ENCODE peak calls at places on chromosomes 1 and 21, in eight cellular contexts. One of them, this sample, is unnamed.
A peak's percentile ranks its signal among the peaks of the same experiment; 100 is the strongest.

GRCh38 chr21:43815991-43816390 is 26.6 kb downstream of the RRP1 start:
- DNase-seq in CD8-positive, alpha-beta T cell: no peak
- DNase-seq in esophagus muscularis mucosa: no peak
- DNase-seq in osteoblast: no peak
- DNase-seq in Panc1: no peak
- DNase-seq in ovary: no peak
- DNase-seq in breast epithelium: no peak
- DNase-seq in adrenal gland: no peak
- DNase-seq in this sample: no peak

GRCh38 chr1:46288485-46289133 is 14.8 kb downstream of the LRRC41 start:
- DNase-seq in CD8-positive, alpha-beta T cell: no peak
- DNase-seq in esophagus muscularis mucosa: no peak
- DNase-seq in osteoblast: peak; percentile 88
- DNase-seq in Panc1: no peak
- DNase-seq in ovary: no peak
- DNase-seq in breast epithelium: no peak
- DNase-seq in adrenal gland: no peak
- DNase-seq in this sample: no peak

GRCh38 chr1:175865041-175865766 is 121.8 kb upstream of the TNR start:
- DNase-seq in CD8-positive, alpha-beta T cell: no peak
- DNase-seq in esophagus muscularis mucosa: no peak
- DNase-seq in osteoblast: no peak
- DNase-seq in Panc1: no peak
- DNase-seq in ovary: no peak
- DNase-seq in breast epithelium: no peak
- DNase-seq in adrenal gland: no peak
- DNase-seq in this sample: no peak

GRCh38 chr1:66446261-66447001 is 87.5 kb upstream of the SGIP1 start:
- DNase-seq in CD8-positive, alpha-beta T cell: no peak
- DNase-seq in esophagus muscularis mucosa: no peak
- DNase-seq in osteoblast: peak; percentile 76
- DNase-seq in Panc1: peak; percentile 76
- DNase-seq in ovary: no peak
- DNase-seq in breast epithelium: no peak
- DNase-seq in adrenal gland: peak; percentile 21
- DNase-seq in this sample: no peak

GRCh38 chr1:46621930-46622329 is 5.3 kb upstream of the MOB3C start:
- DNase-seq in CD8-positive, alpha-beta T cell: no peak
- DNase-seq in esophagus muscularis mucosa: no peak
- DNase-seq in osteoblast: peak; percentile 78
- DNase-seq in Panc1: no peak
- DNase-seq in ovary: no peak
- DNase-seq in breast epithelium: no peak
- DNase-seq in adrenal gland: no peak
- DNase-seq in this sample: no peak

GRCh38 chr21:46634966-46635323 is 529 bp upstream of the PRMT2 start:
- DNase-seq in CD8-positive, alpha-beta T cell: no peak
- DNase-seq in esophagus muscularis mucosa: peak; percentile 94
- DNase-seq in osteoblast: peak; percentile 81
- DNase-seq in Panc1: no peak
- DNase-seq in ovary: peak; percentile 86
- DNase-seq in breast epithelium: peak; percentile 67
- DNase-seq in adrenal gland: peak; percentile 75
- DNase-seq in this sample: peak; percentile 85

GRCh38 chr1:20402585-20403422 is 83.2 kb downstream of the CAMK2N1 start:
- DNase-seq in CD8-positive, alpha-beta T cell: no peak
- DNase-seq in esophagus muscularis mucosa: no peak
- DNase-seq in osteoblast: no peak
- DNase-seq in Panc1: no peak
- DNase-seq in ovary: no peak
- DNase-seq in breast epithelium: no peak
- DNase-seq in adrenal gland: no peak
- DNase-seq in this sample: no peak

GRCh38 chr21:39581414-39581813 is 31.3 kb upstream of the B3GALT5 start:
- DNase-seq in CD8-positive, alpha-beta T cell: no peak
- DNase-seq in esophagus muscularis mucosa: no peak
- DNase-seq in osteoblast: no peak
- DNase-seq in Panc1: no peak
- DNase-seq in ovary: no peak
- DNase-seq in breast epithelium: no peak
- DNase-seq in adrenal gland: no peak
- DNase-seq in this sample: no peak

GRCh38 chr21:35616090-35616489 is 444.2 kb downstream of the SETD4 start:
- DNase-seq in CD8-positive, alpha-beta T cell: no peak
- DNase-seq in esophagus muscularis mucosa: no peak
- DNase-seq in osteoblast: no peak
- DNase-seq in Panc1: no peak
- DNase-seq in ovary: no peak
- DNase-seq in breast epithelium: no peak
- DNase-seq in adrenal gland: no peak
- DNase-seq in this sample: no peak

GRCh38 chr1:99749504-99749903 is 16.9 kb downstream of the FRRS1 start:
- DNase-seq in CD8-positive, alpha-beta T cell: no peak
- DNase-seq in esophagus muscularis mucosa: no peak
- DNase-seq in osteoblast: no peak
- DNase-seq in Panc1: no peak
- DNase-seq in ovary: no peak
- DNase-seq in breast epithelium: no peak
- DNase-seq in adrenal gland: no peak
- DNase-seq in this sample: no peak

GRCh38 chr1:44524655-44525530 is 119.8 kb downstream of the RNF220 start:
- DNase-seq in CD8-positive, alpha-beta T cell: no peak
- DNase-seq in esophagus muscularis mucosa: no peak
- DNase-seq in osteoblast: no peak
- DNase-seq in Panc1: no peak
- DNase-seq in ovary: no peak
- DNase-seq in breast epithelium: no peak
- DNase-seq in adrenal gland: no peak
- DNase-seq in this sample: no peak

GRCh38 chr21:37827878-37828277 is 88.4 kb downstream of the KCNJ6 start:
- DNase-seq in CD8-positive, alpha-beta T cell: no peak
- DNase-seq in esophagus muscularis mucosa: no peak
- DNase-seq in osteoblast: no peak
- DNase-seq in Panc1: no peak
- DNase-seq in ovary: no peak
- DNase-seq in breast epithelium: no peak
- DNase-seq in adrenal gland: no peak
- DNase-seq in this sample: no peak

GRCh38 chr1:241688940-241689368 is 36.9 kb downstream of the WDR64 start:
- DNase-seq in CD8-positive, alpha-beta T cell: no peak
- DNase-seq in esophagus muscularis mucosa: no peak
- DNase-seq in osteoblast: no peak
- DNase-seq in Panc1: no peak
- DNase-seq in ovary: no peak
- DNase-seq in breast epithelium: no peak
- DNase-seq in adrenal gland: no peak
- DNase-seq in this sample: no peak

GRCh38 chr1:41455479-41456271 is 28.8 kb downstream of the EDN2 start:
- DNase-seq in CD8-positive, alpha-beta T cell: no peak
- DNase-seq in esophagus muscularis mucosa: no peak
- DNase-seq in osteoblast: peak; percentile 96
- DNase-seq in Panc1: no peak
- DNase-seq in ovary: no peak
- DNase-seq in breast epithelium: peak; percentile 96
- DNase-seq in adrenal gland: peak; percentile 55
- DNase-seq in this sample: no peak

GRCh38 chr1:228900099-228900965 is 165.1 kb downstream of the RHOU start:
- DNase-seq in CD8-positive, alpha-beta T cell: no peak
- DNase-seq in esophagus muscularis mucosa: peak; percentile 93
- DNase-seq in osteoblast: no peak
- DNase-seq in Panc1: no peak
- DNase-seq in ovary: peak; percentile 60
- DNase-seq in breast epithelium: peak; percentile 56
- DNase-seq in adrenal gland: no peak
- DNase-seq in this sample: peak; percentile 53

GRCh38 chr1:1671365-1672119 is 12.7 kb upstream of the CDK11B start:
- DNase-seq in CD8-positive, alpha-beta T cell: no peak
- DNase-seq in esophagus muscularis mucosa: no peak
- DNase-seq in osteoblast: peak; percentile 50
- DNase-seq in Panc1: no peak
- DNase-seq in ovary: no peak
- DNase-seq in breast epithelium: no peak
- DNase-seq in adrenal gland: no peak
- DNase-seq in this sample: peak; percentile 65

GRCh38 chr21:37758997-37759396 is 157.3 kb downstream of the KCNJ6 start:
- DNase-seq in CD8-positive, alpha-beta T cell: no peak
- DNase-seq in esophagus muscularis mucosa: no peak
- DNase-seq in osteoblast: peak; percentile 92
- DNase-seq in Panc1: peak; percentile 2
- DNase-seq in ovary: no peak
- DNase-seq in breast epithelium: no peak
- DNase-seq in adrenal gland: peak; percentile 37
- DNase-seq in this sample: no peak

GRCh38 chr21:29334717-29335428 is 36.2 kb downstream of the BACH1 start:
- DNase-seq in CD8-positive, alpha-beta T cell: no peak
- DNase-seq in esophagus muscularis mucosa: no peak
- DNase-seq in osteoblast: no peak
- DNase-seq in Panc1: no peak
- DNase-seq in ovary: no peak
- DNase-seq in breast epithelium: no peak
- DNase-seq in adrenal gland: no peak
- DNase-seq in this sample: no peak

GRCh38 chr1:226636847-226637096 is 88.2 kb downstream of the STUM start:
- DNase-seq in CD8-positive, alpha-beta T cell: no peak
- DNase-seq in esophagus muscularis mucosa: no peak
- DNase-seq in osteoblast: no peak
- DNase-seq in Panc1: no peak
- DNase-seq in ovary: no peak
- DNase-seq in breast epithelium: no peak
- DNase-seq in adrenal gland: no peak
- DNase-seq in this sample: no peak

GRCh38 chr1:226638608-226639007 is 90.0 kb downstream of the STUM start:
- DNase-seq in CD8-positive, alpha-beta T cell: no peak
- DNase-seq in esophagus muscularis mucosa: no peak
- DNase-seq in osteoblast: no peak
- DNase-seq in Panc1: no peak
- DNase-seq in ovary: peak; percentile 25
- DNase-seq in breast epithelium: peak; percentile 65
- DNase-seq in adrenal gland: no peak
- DNase-seq in this sample: peak; percentile 53

GRCh38 chr1:226635456-226635941 is 86.9 kb downstream of the STUM start:
- DNase-seq in CD8-positive, alpha-beta T cell: peak; percentile 34
- DNase-seq in esophagus muscularis mucosa: no peak
- DNase-seq in osteoblast: no peak
- DNase-seq in Panc1: no peak
- DNase-seq in ovary: peak; percentile 15
- DNase-seq in breast epithelium: no peak
- DNase-seq in adrenal gland: no peak
- DNase-seq in this sample: peak; percentile 32

GRCh38 chr1:226638001-226638601 is 89.5 kb downstream of the STUM start:
- DNase-seq in CD8-positive, alpha-beta T cell: no peak
- DNase-seq in esophagus muscularis mucosa: no peak
- DNase-seq in osteoblast: no peak
- DNase-seq in Panc1: no peak
- DNase-seq in ovary: peak; percentile 34
- DNase-seq in breast epithelium: no peak
- DNase-seq in adrenal gland: no peak
- DNase-seq in this sample: peak; percentile 74

GRCh38 chr1:226637147-226637935 is 88.8 kb downstream of the STUM start:
- DNase-seq in CD8-positive, alpha-beta T cell: no peak
- DNase-seq in esophagus muscularis mucosa: no peak
- DNase-seq in osteoblast: peak; percentile 87
- DNase-seq in Panc1: no peak
- DNase-seq in ovary: peak; percentile 80
- DNase-seq in breast epithelium: no peak
- DNase-seq in adrenal gland: no peak
- DNase-seq in this sample: peak; percentile 55
- H3K4me1 ChIP-seq in CD8-positive, alpha-beta T cell: peaks cover 59% of the 10 kb centered on the region
- H3K4me1 ChIP-seq in esophagus muscularis mucosa: peaks cover 42% of the 10 kb centered on the region
- H3K4me1 ChIP-seq in osteoblast: no peaks in the 10 kb centered on the region
- H3K4me1 ChIP-seq in Panc1: no peaks in the 10 kb centered on the region
- H3K4me1 ChIP-seq in ovary: peaks cover 4% of the 10 kb centered on the region
- H3K4me1 ChIP-seq in breast epithelium: peaks cover 4% of the 10 kb centered on the region
- H3K4me1 ChIP-seq in adrenal gland: no peaks in the 10 kb centered on the region
- H3K4me1 ChIP-seq in this sample: no peaks in the 10 kb centered on the region

DNA sequence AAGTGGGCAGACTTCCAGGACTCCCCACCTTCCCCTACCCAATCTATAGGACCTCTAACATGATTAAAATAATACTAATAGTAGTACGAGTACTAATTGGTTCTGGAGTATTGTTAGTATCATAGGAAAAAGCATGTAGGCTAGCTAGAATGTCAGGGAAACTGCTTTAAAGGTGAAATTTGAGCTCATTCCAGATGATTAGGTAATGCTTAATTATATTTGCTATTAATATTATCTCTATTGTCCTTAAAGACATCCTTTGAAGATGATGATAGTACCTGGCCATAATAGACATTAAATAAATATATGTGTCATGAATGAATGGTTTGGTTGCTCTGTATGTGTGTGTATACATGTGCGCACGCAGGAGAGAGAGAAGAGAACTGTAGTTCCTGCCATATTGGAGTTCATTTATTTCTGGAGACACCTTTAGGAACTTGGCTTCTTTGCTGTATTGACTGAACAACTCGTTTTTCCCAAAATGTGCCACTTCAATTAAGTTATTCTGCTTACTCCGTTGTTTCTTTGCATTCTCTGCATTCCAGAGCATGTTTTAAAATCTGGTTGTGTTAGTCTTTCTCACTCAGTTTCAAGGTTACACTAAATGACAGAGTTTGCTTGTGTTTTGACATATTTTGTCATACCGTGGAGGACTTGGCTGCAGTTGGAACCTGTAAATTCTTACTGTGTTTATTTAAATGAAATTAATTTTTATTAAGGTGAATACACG is 117.1 kb downstream of the OSBPL9 start:
- DNase-seq in CD8-positive, alpha-beta T cell: no peak
- DNase-seq in esophagus muscularis mucosa: no peak
- DNase-seq in osteoblast: no peak
- DNase-seq in Panc1: no peak
- DNase-seq in ovary: no peak
- DNase-seq in breast epithelium: no peak
- DNase-seq in adrenal gland: no peak
- DNase-seq in this sample: no peak
- H3K4me1 ChIP-seq in CD8-positive, alpha-beta T cell: peaks cover 21% of the 10 kb centered on the region
- H3K4me1 ChIP-seq in esophagus muscularis mucosa: peaks cover 64% of the 10 kb centered on the region
- H3K4me1 ChIP-seq in osteoblast: peaks cover 18% of the 10 kb centered on the region
- H3K4me1 ChIP-seq in Panc1: peaks cover 59% of the 10 kb centered on the region
- H3K4me1 ChIP-seq in ovary: peaks cover 11% of the 10 kb centered on the region
- H3K4me1 ChIP-seq in breast epithelium: peaks cover 25% of the 10 kb centered on the region
- H3K4me1 ChIP-seq in adrenal gland: peaks cover 71% of the 10 kb centered on the region
- H3K4me1 ChIP-seq in this sample: peaks cover 6% of the 10 kb centered on the region

DNA sequence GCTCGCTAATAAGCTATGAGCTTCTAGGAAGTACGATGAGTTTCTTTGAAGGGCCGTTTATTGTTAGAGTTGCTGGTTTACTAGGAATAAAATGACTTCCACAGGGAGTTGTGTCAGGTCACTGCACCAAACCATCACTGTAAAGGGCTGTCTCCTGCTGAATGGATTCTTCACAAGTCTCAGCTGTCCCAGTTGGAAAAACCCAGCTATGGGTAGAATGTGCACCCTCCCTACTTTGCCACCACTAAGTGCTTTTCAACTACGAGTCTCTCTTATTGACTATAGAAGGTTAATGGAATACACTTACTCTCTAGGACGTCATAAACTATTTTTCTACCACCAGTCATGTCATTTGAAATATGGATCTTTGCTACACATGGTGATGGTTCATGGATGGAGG is 94.8 kb upstream of the BMP8A start:
- DNase-seq in CD8-positive, alpha-beta T cell: no peak
- DNase-seq in esophagus muscularis mucosa: no peak
- DNase-seq in osteoblast: no peak
- DNase-seq in Panc1: no peak
- DNase-seq in ovary: no peak
- DNase-seq in breast epithelium: no peak
- DNase-seq in adrenal gland: no peak
- DNase-seq in this sample: no peak
- H3K4me1 ChIP-seq in CD8-positive, alpha-beta T cell: peaks cover 28% of the 10 kb centered on the region
- H3K4me1 ChIP-seq in esophagus muscularis mucosa: peaks cover 66% of the 10 kb centered on the region
- H3K4me1 ChIP-seq in osteoblast: peaks cover 76% of the 10 kb centered on the region
- H3K4me1 ChIP-seq in Panc1: peaks cover 83% of the 10 kb centered on the region
- H3K4me1 ChIP-seq in ovary: peaks cover 23% of the 10 kb centered on the region
- H3K4me1 ChIP-seq in breast epithelium: peaks cover 31% of the 10 kb centered on the region
- H3K4me1 ChIP-seq in adrenal gland: peaks cover 76% of the 10 kb centered on the region
- H3K4me1 ChIP-seq in this sample: peaks cover 11% of the 10 kb centered on the region

GRCh38 chr1:156858959-156859522 is at the start of gene INSRR:
- DNase-seq in CD8-positive, alpha-beta T cell: no peak
- DNase-seq in esophagus muscularis mucosa: no peak
- DNase-seq in osteoblast: no peak
- DNase-seq in Panc1: no peak
- DNase-seq in ovary: no peak
- DNase-seq in breast epithelium: no peak
- DNase-seq in adrenal gland: no peak
- DNase-seq in this sample: no peak
- H3K4me1 ChIP-seq in CD8-positive, alpha-beta T cell: peaks cover 27% of the 10 kb centered on the region
- H3K4me1 ChIP-seq in esophagus muscularis mucosa: peaks cover 32% of the 10 kb centered on the region
- H3K4me1 ChIP-seq in osteoblast: peaks cover 14% of the 10 kb centered on the region
- H3K4me1 ChIP-seq in Panc1: peaks cover 13% of the 10 kb centered on the region
- H3K4me1 ChIP-seq in ovary: peaks cover 2% of the 10 kb centered on the region
- H3K4me1 ChIP-seq in breast epithelium: peaks cover 14% of the 10 kb centered on the region
- H3K4me1 ChIP-seq in adrenal gland: peaks cover 28% of the 10 kb centered on the region
- H3K4me1 ChIP-seq in this sample: no peaks in the 10 kb centered on the region